ENCODE peak calls at places on chromosome 7, in four cellular contexts. L is HCT116, S is HepG2, W is K562. I is an unnamed sample.

GRCh38 chr7:1912472-1913289 is 242.6 kb downstream of the ELFN1 start:
- DNase-seq in L (no peak), S (no peak), W (no peak), I (no peak)

GRCh38 chr7:128022631-128023532 is 8.4 kb downstream of the LRRC4 start:
- DNase-seq in S (no peak), W (no peak), L (no peak), I (peak)

GRCh38 chr7:47581821-47582747 is at the start of gene TNS3:
- DNase-seq in L (no peak), S (no peak), W (no peak), I (peak)

GRCh38 chr7:148191391-148192076 is 399.0 kb upstream of the C7orf33 start:
- DNase-seq in S (no peak), L (no peak), W (no peak), I (no peak)

GRCh38 chr7:157523371-157523765 is 186.6 kb downstream of the DNAJB6 start:
- DNase-seq in L (no peak), W (no peak), S (no peak), I (no peak)

GRCh38 chr7:64881461-64882287 is 21.4 kb upstream of the ZNF273 start:
- DNase-seq in S (no peak), L (no peak), W (no peak), I (peak)

GRCh38 chr7:90961037-90961725 is 303.1 kb upstream of the FZD1 start:
- DNase-seq in L (no peak), W (no peak), S (no peak), I (no peak)

GRCh38 chr7:116292381-116292780 is 82.0 kb downstream of the TES start:
- DNase-seq in L (no peak), S (no peak), W (no peak), I (no peak)

GRCh38 chr7:2920956-2921708 is 77.0 kb upstream of the GNA12 start:
- DNase-seq in S (no peak), L (no peak), W (no peak), I (peak)

GRCh38 chr7:11931306-11931705 is 99.3 kb upstream of the THSD7A start:
- DNase-seq in L (no peak), W (no peak), S (no peak), I (no peak)

GRCh38 chr7:148909560-148909959 is 25.5 kb upstream of the EZH2 start:
- DNase-seq in W (no peak), S (no peak), L (no peak), I (no peak)

GRCh38 chr7:108684629-108685028 is 115.0 kb downstream of the DNAJB9 start:
- DNase-seq in S (no peak), W (no peak), L (peak), I (no peak)

GRCh38 chr7:77459311-77459726 is 43.2 kb upstream of the GSAP start:
- DNase-seq in L (no peak), S (peak), W (no peak), I (no peak)

GRCh38 chr7:108307246-108307982 is 148.8 kb downstream of the NRCAM start:
- DNase-seq in S (no peak), L (no peak), W (no peak), I (peak)

DNA sequence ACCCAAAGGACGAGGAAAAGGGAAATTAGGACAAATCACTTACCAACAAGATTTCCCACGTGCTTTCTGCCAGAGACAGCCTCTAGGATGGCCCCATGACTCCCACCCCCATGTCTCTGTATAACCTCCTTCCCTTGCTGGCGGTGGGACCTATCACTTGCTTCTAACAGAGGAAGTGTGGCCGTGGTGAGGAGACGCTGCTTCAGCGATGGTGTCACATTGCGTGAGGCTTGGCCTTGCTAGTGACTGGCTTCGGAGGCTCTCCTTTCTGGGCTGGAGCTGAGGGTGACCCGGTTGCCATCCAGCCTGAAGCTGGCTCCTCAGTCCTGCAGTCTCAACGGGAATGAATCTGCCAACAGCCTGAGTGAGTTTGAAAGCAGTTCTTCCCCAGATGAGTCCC is 123.7 kb downstream of the ANLN start:
- DNase-seq in L (no peak), S (no peak), W (no peak), I (no peak)
- TF ChIP-seq ELF1 in L (no peak), S (no peak), W (no peak), I (no peak)

GRCh38 chr7:101288439-101288838 is 33.2 kb downstream of the IFT22 start:
- DNase-seq in L (no peak), S (no peak), W (no peak), I (no peak)

GRCh38 chr7:101285171-101285570 is 36.4 kb downstream of the IFT22 start:
- DNase-seq in W (no peak), L (no peak), S (no peak), I (no peak)

DNA sequence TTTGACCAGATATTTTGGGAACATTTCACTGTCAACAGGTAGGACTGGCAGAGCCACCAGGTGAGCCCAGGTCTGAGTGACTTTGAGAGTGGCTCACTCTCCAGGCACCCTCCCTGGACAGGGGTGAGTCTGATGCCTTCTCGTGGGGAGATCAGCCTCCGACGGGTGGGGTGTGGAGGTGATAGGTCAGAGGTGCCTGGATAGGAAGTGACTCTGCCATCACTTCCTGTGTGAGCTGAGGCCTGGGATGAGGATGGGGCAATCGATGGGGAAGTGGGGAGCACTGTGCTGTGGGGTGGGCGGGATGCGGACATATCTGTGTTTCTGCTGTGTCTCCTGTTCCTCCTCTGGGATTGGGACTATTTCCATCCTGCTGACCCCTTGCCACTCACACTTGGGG is 34.6 kb downstream of the IFT22 start:
- DNase-seq in W (no peak), L (no peak), S (no peak), I (no peak)
- TF ChIP-seq ELF1 in W (no peak), L (no peak), S (no peak), I (no peak)

DNA sequence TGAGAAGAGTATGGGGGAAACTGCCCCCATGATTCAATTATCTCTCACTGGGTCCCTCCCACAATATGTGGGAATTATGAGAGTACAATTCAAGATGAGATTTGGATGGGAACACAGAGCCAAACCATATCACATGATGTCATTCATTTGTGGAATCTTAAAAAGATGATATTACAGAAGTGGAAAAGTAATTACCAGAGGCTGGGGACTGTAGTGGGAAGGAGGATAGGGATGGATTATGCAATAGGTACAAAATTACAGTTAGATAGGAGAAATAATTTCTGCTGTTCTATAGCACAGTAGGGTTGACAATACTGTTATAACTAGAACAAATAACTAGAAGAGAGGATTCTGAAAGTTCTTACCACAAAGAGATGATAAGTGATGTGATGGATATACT is 141.4 kb downstream of the VPS50 start:
- DNase-seq in L (no peak), W (no peak), S (no peak), I (no peak)
- TF ChIP-seq ELF1 in L (no peak), W (no peak), S (no peak), I (no peak)

GRCh38 chr7:26619348-26619747 is 245.0 kb downstream of the SKAP2 start:
- DNase-seq in W (no peak), S (no peak), L (no peak), I (no peak)

GRCh38 chr7:26618898-26619297 is 245.5 kb downstream of the SKAP2 start:
- DNase-seq in L (no peak), S (no peak), W (peak), I (no peak)

GRCh38 chr7:26616235-26616634 is 248.2 kb downstream of the SKAP2 start:
- DNase-seq in L (peak), W (peak), S (no peak), I (no peak)

GRCh38 chr7:26618458-26618857 is 245.9 kb downstream of the SKAP2 start:
- DNase-seq in L (no peak), S (peak), W (no peak), I (no peak)

GRCh38 chr7:26617066-26617465 is 247.3 kb downstream of the SKAP2 start:
- DNase-seq in W (no peak), S (no peak), L (no peak), I (no peak)
- TF ChIP-seq ELF1 in W (no peak), S (no peak), L (no peak), I (no peak)

GRCh38 chr7:140176811-140177702 is at the start of gene KDM7A:
- DNase-seq in S (peak), L (peak), W (peak), I (peak)
- TF ChIP-seq ELF1 in S (no peak), L (no peak), W (no peak), I (no peak)

GRCh38 chr7:155852426-155853301 is 40.4 kb upstream of the SHH start:
- DNase-seq in L (no peak), S (no peak), W (no peak), I (no peak)
- TF ChIP-seq ELF1 in L (no peak), S (no peak), W (no peak), I (no peak)

GRCh38 chr7:465710-466400 is 53.8 kb downstream of the PDGFA start:
- DNase-seq in L (no peak), W (no peak), S (no peak), I (no peak)

GRCh38 chr7:466465-467191 is 53.0 kb downstream of the PDGFA start:
- DNase-seq in S (no peak), W (no peak), L (no peak), I (no peak)

GRCh38 chr7:464177-464711 is 55.4 kb downstream of the PDGFA start:
- DNase-seq in W (no peak), L (no peak), S (no peak), I (no peak)

GRCh38 chr7:463362-464176 is 56.1 kb downstream of the PDGFA start:
- DNase-seq in L (no peak), S (no peak), W (no peak), I (no peak)

GRCh38 chr7:464712-465461 is 54.8 kb downstream of the PDGFA start:
- DNase-seq in S (peak), W (no peak), L (no peak), I (peak)
- TF ChIP-seq ELF1 in S (no peak), W (no peak), L (no peak), I (no peak)

DNA sequence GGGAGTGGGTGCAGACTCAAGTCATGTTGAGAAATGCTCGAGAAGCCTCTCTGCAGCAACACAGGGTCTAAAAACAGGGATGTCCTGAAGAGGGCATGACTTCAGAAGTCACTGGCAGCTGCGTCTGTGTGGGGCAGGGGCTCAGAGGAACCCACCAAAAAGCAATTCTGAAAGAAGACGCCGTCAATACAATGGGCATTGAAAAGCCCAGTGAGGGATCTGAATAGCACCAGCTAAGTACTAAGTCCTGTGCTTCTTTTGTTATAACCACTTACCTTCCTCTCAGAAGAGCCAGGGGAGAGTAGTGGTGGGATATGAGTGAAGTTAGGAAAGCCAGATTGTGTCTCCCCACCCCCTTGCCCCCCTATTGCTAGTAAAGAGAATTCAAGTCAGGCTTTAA is 137.2 kb downstream of the INHBA start:
- DNase-seq in W (no peak), S (no peak), L (no peak), I (no peak)
- TF ChIP-seq ELF1 in W (no peak), S (no peak), L (no peak), I (no peak)

DNA sequence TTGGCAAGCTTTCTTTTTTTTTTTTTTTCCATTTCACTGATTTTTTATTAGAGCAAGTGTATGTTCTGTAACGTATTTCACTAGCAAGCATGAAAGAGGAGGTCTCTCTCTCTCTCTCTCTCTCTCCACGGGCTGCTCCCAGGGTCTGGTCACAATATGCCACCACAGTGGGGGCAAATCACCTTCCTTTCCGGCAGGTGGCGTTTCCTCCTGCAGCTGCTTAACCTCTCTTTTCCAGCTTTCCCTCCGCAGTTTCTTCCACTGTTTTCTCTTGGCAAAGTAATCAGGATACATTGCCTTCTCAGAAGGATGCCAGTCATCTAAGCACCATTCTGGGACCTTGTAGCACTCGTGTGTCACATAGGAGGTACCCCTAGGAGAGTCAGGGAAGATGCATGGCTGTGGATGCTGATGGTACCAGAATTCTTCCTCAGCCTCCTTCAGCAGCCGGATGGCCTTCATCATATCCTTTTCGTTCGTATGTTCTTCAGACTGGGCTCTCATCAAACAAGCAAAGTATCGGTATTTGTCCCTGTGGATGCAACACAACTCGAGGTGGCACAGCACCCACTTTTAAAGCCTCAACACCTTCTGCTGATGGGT is 197.3 kb upstream of the PODXL start:
- DNase-seq in L (peak), W (peak), S (peak), I (peak)
- TF ChIP-seq ELF1 in L (no peak), W (no peak), S (no peak), I (no peak)

GRCh38 chr7:31019509-31019908 is 32.6 kb upstream of the ADCYAP1R1 start:
- DNase-seq in S (no peak), L (no peak), W (no peak), I (no peak)

GRCh38 chr7:31022117-31022516 is 30.0 kb upstream of the ADCYAP1R1 start:
- DNase-seq in S (no peak), L (no peak), W (no peak), I (no peak)

GRCh38 chr7:31017748-31018120 is 34.4 kb upstream of the ADCYAP1R1 start:
- DNase-seq in L (no peak), W (no peak), S (no peak), I (no peak)

GRCh38 chr7:31020652-31021051 is 31.5 kb upstream of the ADCYAP1R1 start:
- DNase-seq in S (no peak), L (no peak), W (no peak), I (no peak)

GRCh38 chr7:31017036-31017747 is 34.9 kb upstream of the ADCYAP1R1 start:
- DNase-seq in S (no peak), L (no peak), W (no peak), I (no peak)
- TF ChIP-seq ELF1 in S (no peak), L (no peak), W (no peak), I (no peak)

I was measured in SK-N-SH.